ENCODE peak calls at places on chromosomes 11 and 22, in eight cellular contexts. B is MM.1S, W is endodermal cell, X is A549, C is HAP-1, D is prostate gland, P is vagina, R is iPS DF 6.9. A is an unnamed sample.

GRCh38 chr22:19447388-19448075 is at the start of gene C22orf39:
- DNase-seq in B (peak; percentile 95), W (peak; percentile 96), X (peak; percentile 87), C (peak; percentile 96), D (peak; percentile 93), P (peak; percentile 96), R (peak; percentile 82), A (peak; percentile 95)

GRCh38 chr11:120781486-120782120 is 242.3 kb upstream of the TBCEL start:
- DNase-seq in B (no peak), W (peak; percentile 39), X (no peak), C (no peak), D (no peak), P (peak; percentile 42), R (no peak), A (no peak)

GRCh38 chr11:118448294-118448693 is 12.0 kb downstream of the KMT2A start:
- DNase-seq in B (no peak), W (no peak), X (no peak), C (no peak), D (no peak), P (no peak), R (no peak), A (peak; percentile 43)

GRCh38 chr11:119590651-119591308 is 138.2 kb downstream of the NECTIN1 start:
- DNase-seq in B (no peak), W (peak; percentile 79), X (no peak), C (peak; percentile 80), D (peak; percentile 81), P (no peak), R (no peak), A (no peak)

GRCh38 chr11:44008698-44009097 is 39.1 kb upstream of the ACCSL start:
- DNase-seq in B (no peak), W (no peak), X (no peak), C (no peak), D (no peak), P (peak; percentile 29), R (no peak), A (no peak)

GRCh38 chr11:77127969-77128691 is at the start of gene MYO7A:
- DNase-seq in B (peak; percentile 88), W (peak; percentile 89), X (no peak), C (peak; percentile 31), D (no peak), P (no peak), R (peak; percentile 7), A (no peak)

GRCh38 chr11:116835791-116836647 is 1.4 kb downstream of the APOA1 start:
- DNase-seq in B (peak; percentile 90), W (peak; percentile 96), X (peak; percentile 67), C (peak; percentile 85), D (peak; percentile 78), P (no peak), R (peak; percentile 82), A (peak; percentile 89)

GRCh38 chr11:68164437-68164836 is 43.2 kb upstream of the CHKA start:
- DNase-seq in B (no peak), W (no peak), X (no peak), C (no peak), D (no peak), P (no peak), R (no peak), A (no peak)

GRCh38 chr11:129115652-129116585 is 76.2 kb downstream of the ARHGAP32 start:
- DNase-seq in B (no peak), W (no peak), X (no peak), C (no peak), D (no peak), P (no peak), R (no peak), A (no peak)

GRCh38 chr11:44505591-44506054 is 59.8 kb upstream of the CD82 start:
- DNase-seq in B (no peak), W (no peak), X (no peak), C (no peak), D (no peak), P (no peak), R (no peak), A (no peak)

GRCh38 chr11:108912587-108912986 is 247.7 kb downstream of the DDX10 start:
- DNase-seq in B (no peak), W (no peak), X (no peak), C (no peak), D (no peak), P (no peak), R (no peak), A (no peak)

GRCh38 chr11:116791002-116791812 is 472 bp downstream of the APOA5 start:
- DNase-seq in B (peak; percentile 70), W (peak; percentile 97), X (peak; percentile 79), C (peak; percentile 62), D (peak; percentile 58), P (no peak), R (peak; percentile 74), A (peak; percentile 64)

GRCh38 chr11:1271002-1271401 is 38.4 kb downstream of the TOLLIP start:
- DNase-seq in B (no peak), W (peak; percentile 72), X (no peak), C (no peak), D (no peak), P (no peak), R (no peak), A (no peak)

GRCh38 chr22:47176573-47177333 is 414.3 kb downstream of the TBC1D22A start:
- DNase-seq in B (no peak), W (peak; percentile 38), X (no peak), C (no peak), D (no peak), P (no peak), R (no peak), A (no peak)

GRCh38 chr11:44955019-44955738 is 4.5 kb upstream of the TP53I11 start:
- DNase-seq in B (no peak), W (no peak), X (peak; percentile 71), C (no peak), D (no peak), P (no peak), R (no peak), A (no peak)

GRCh38 chr11:103601230-103601846 is 435.1 kb upstream of the DDI1 start:
- DNase-seq in B (peak; percentile 53), W (peak; percentile 79), X (peak; percentile 41), C (peak; percentile 74), D (no peak), P (no peak), R (peak; percentile 35), A (no peak)

GRCh38 chr11:6633422-6634408 is 14.5 kb upstream of the TPP1 start:
- DNase-seq in B (no peak), W (no peak), X (no peak), C (no peak), D (no peak), P (no peak), R (no peak), A (no peak)

GRCh38 chr22:27775698-27776409 is 25.7 kb downstream of the MN1 start:
- DNase-seq in B (no peak), W (peak; percentile 73), X (no peak), C (no peak), D (no peak), P (no peak), R (no peak), A (no peak)
- H3K4me3 ChIP-seq in B (no peak overlapping the region), W (peak overlapping the region; percentile 43), X (no peak overlapping the region), C (no peak overlapping the region), D (no peak overlapping the region), P (peak overlapping the region; percentile 13), R (no peak overlapping the region), A (no peak overlapping the region)

GRCh38 chr11:61512435-61512834 is 3.9 kb downstream of the LRRC10B start:
- DNase-seq in B (no peak), W (no peak), X (no peak), C (no peak), D (no peak), P (no peak), R (no peak), A (no peak)
- H3K4me1 ChIP-seq in B (peaks cover 4% of the 10 kb centered on the region), W (peaks cover 2% of the 10 kb centered on the region), X (peaks cover 19% of the 10 kb centered on the region), C (no peaks in the 10 kb centered on the region), D (peaks cover 6% of the 10 kb centered on the region), P (peaks cover 25% of the 10 kb centered on the region), R (peaks cover 21% of the 10 kb centered on the region), A (peaks cover 17% of the 10 kb centered on the region)

GRCh38 chr22:26017932-26018331 is 151.3 kb upstream of the SEZ6L start:
- DNase-seq in B (no peak), W (no peak), X (no peak), C (no peak), D (no peak), P (no peak), R (no peak), A (no peak)

GRCh38 chr22:26021516-26021915 is 147.7 kb upstream of the SEZ6L start:
- DNase-seq in B (no peak), W (no peak), X (no peak), C (no peak), D (no peak), P (no peak), R (no peak), A (no peak)

GRCh38 chr22:26027341-26027740 is 141.9 kb upstream of the SEZ6L start:
- DNase-seq in B (no peak), W (no peak), X (no peak), C (no peak), D (no peak), P (no peak), R (no peak), A (no peak)

DNA sequence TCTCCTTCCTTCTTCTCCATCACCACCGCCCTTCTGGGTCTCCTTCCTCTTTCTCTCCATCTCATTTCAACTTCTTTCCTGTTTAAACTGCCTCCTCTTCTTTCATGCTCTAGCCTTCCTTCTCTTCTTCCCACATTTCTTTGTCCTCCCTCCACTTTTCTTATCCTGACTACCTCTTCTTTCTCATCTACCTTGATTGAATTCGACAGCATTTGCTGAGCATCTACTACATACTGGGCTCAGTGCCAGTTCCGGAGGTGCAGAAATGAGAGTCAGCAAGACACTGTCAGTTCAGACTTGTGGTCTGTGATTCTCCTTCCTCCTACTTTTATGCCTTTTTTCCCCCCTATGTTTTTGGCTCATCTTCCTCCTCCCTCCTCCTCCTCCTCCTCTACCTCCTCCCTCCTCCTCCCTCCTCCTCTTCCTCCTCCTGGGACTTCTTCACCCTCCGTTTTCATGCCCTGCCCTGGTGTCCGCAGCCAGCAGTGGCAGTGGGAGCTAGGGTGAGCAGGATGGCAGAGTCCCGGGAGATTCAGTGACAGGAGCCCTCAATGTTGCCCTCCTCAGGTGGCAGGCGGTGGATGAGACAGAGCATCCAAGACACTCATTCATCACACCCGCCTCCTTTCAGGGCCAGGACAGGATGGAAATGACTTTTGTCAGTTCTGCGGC is 146.0 kb upstream of the SEZ6L start:
- DNase-seq in B (no peak), W (peak; percentile 61), X (no peak), C (no peak), D (no peak), P (no peak), R (no peak), A (no peak)
- H3K9me3 ChIP-seq in B (no peaks in the 10 kb centered on the region), W (no peaks in the 10 kb centered on the region), X (no peaks in the 10 kb centered on the region), C (no peaks in the 10 kb centered on the region), D (no peaks in the 10 kb centered on the region), P (no peaks in the 10 kb centered on the region), R (no peaks in the 10 kb centered on the region), A (no peaks in the 10 kb centered on the region)

DNA sequence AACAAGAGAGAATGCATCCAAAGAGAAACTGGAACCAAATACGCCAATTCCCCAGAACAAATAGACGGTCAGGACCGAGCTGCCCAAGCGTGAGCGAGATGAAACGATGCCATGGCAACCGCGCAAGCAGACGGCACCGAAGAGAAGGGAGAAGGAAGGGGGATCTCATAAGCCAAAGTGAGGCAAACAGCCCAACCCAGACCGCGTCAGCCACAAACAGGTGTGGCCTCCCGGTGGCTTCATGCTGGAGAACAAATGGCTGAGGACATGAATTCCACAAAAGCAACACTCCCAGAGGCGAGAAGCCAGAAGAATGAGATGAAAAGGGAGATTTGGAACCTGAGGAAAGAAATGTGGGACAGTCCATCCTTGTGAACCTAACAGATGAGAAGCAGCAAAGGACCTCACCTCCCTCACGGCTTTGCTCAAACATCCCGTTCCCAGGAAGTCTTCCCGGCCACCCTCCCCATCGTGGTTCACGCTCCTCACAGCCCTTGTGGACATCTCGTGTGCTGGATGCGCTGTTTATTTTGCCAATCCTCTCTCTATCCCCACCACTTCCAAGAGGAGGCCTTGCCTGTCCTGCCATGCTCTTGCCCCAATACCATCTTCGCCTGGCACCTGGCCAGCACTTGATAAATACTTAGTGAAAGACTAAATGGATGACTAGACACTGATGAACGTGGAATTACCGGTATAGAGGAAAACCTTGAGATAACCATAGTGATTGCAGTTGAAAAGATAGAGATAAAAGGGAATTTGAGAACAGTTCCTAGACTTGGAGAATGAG is 89.2 kb upstream of the RTL6 start:
- DNase-seq in B (no peak), W (peak; percentile 40), X (no peak), C (no peak), D (no peak), P (no peak), R (no peak), A (no peak)
- H3K4me3 ChIP-seq in B (no peak overlapping the region), W (no peak overlapping the region), X (no peak overlapping the region), C (no peak overlapping the region), D (no peak overlapping the region), P (no peak overlapping the region), R (no peak overlapping the region), A (no peak overlapping the region)

A was measured in CD4-positive, CD25-positive, alpha-beta regulatory T cell.